ENCODE peak calls at places on chromosomes 12 and 14, in four cellular contexts. N is heart right ventricle, O is mesothelial cell of epicardium, Q is SK-N-SH. D is an unnamed sample.

GRCh38 chr14:30581283-30581625 is 22.3 kb downstream of the G2E3 start:
- DNase-seq in N (no peak), O (no peak), Q (no peak), D (no peak)

GRCh38 chr12:80400591-80400991 is 43.4 kb upstream of the PTPRQ start:
- DNase-seq in N (peak; percentile 12), O (no peak), Q (peak; percentile 10), D (no peak)

GRCh38 chr12:119780786-119781434 is 96.2 kb downstream of the CIT start:
- DNase-seq in N (no peak), O (no peak), Q (peak; percentile 59), D (no peak)

GRCh38 chr14:87483651-87484260 is 509.2 kb downstream of the GALC start:
- DNase-seq in N (no peak), O (no peak), Q (no peak), D (no peak)

GRCh38 chr12:126493366-126494108 is 1428.3 kb downstream of the AACS start:
- DNase-seq in N (no peak), O (no peak), Q (peak; percentile 25), D (no peak)

GRCh38 chr12:12660201-12660600 is 35.8 kb downstream of the GPR19 start:
- DNase-seq in N (no peak), O (no peak), Q (no peak), D (no peak)

GRCh38 chr14:86604546-86604945 is 1074.6 kb downstream of the FLRT2 start:
- DNase-seq in N (no peak), O (no peak), Q (no peak), D (no peak)

GRCh38 chr14:32565256-32565655 is 236.2 kb downstream of the AKAP6 start:
- DNase-seq in N (no peak), O (no peak), Q (peak; percentile 12), D (no peak)

GRCh38 chr14:22838631-22839041 is 2.3 kb downstream of the MMP14 start:
- DNase-seq in N (no peak), O (no peak), Q (no peak), D (no peak)

GRCh38 chr12:118326971-118327370 is 45.7 kb downstream of the TAOK3 start:
- DNase-seq in N (no peak), O (no peak), Q (peak; percentile 37), D (no peak)

GRCh38 chr12:26032719-26033241 is 74.3 kb downstream of the RASSF8 start:
- DNase-seq in N (no peak), O (no peak), Q (no peak), D (no peak)

GRCh38 chr12:126663304-126664094 is 1598.3 kb downstream of the AACS start:
- DNase-seq in N (no peak), O (no peak), Q (peak; percentile 17), D (no peak)

GRCh38 chr12:112944028-112944690 is 5.9 kb downstream of the OAS3 start:
- DNase-seq in N (no peak), O (no peak), Q (no peak), D (peak; percentile 79)

GRCh38 chr12:80861636-80862378 is 75.9 kb downstream of the LIN7A start:
- DNase-seq in N (no peak), O (no peak), Q (no peak), D (no peak)

GRCh38 chr12:110576504-110576903 is 6.6 kb downstream of the PPTC7 start:
- DNase-seq in N (no peak), O (no peak), Q (no peak), D (no peak)

GRCh38 chr14:99230271-99231141 is 41.5 kb downstream of the BCL11B start:
- DNase-seq in N (no peak), O (no peak), Q (no peak), D (no peak)

GRCh38 chr14:56304456-56304855 is 186.2 kb downstream of the PELI2 start:
- DNase-seq in N (no peak), O (no peak), Q (no peak), D (no peak)

GRCh38 chr14:88987516-88987915 is 163.1 kb downstream of the TTC8 start:
- DNase-seq in N (no peak), O (no peak), Q (no peak), D (no peak)

GRCh38 chr14:55107766-55108554 is 21.1 kb upstream of the LGALS3 start:
- DNase-seq in N (peak; percentile 85), O (no peak), Q (no peak), D (peak; percentile 94)

GRCh38 chr12:128685903-128686475 is 137.8 kb downstream of the SLC15A4 start:
- DNase-seq in N (no peak), O (no peak), Q (no peak), D (no peak)

GRCh38 chr14:99333214-99333613 is 61.2 kb upstream of the BCL11B start:
- DNase-seq in N (no peak), O (no peak), Q (no peak), D (no peak)

GRCh38 chr14:71240866-71241520 is 333.7 kb downstream of the PCNX1 start:
- DNase-seq in N (no peak), O (no peak), Q (no peak), D (peak; percentile 23)

GRCh38 chr12:105522166-105522825 is 191.8 kb downstream of the C12orf75 start:
- DNase-seq in N (no peak), O (no peak), Q (no peak), D (no peak)

GRCh38 chr12:121992059-121992879 is 29.4 kb upstream of the BCL7A start:
- DNase-seq in N (no peak), O (no peak), Q (no peak), D (no peak)

GRCh38 chr12:96400631-96401060 is 407 bp upstream of the CDK17 start:
- DNase-seq in N (no peak), O (no peak), Q (no peak), D (no peak)

GRCh38 chr12:114685869-114686268 is 1.9 kb upstream of the TBX3 start:
- DNase-seq in N (no peak), O (no peak), Q (no peak), D (no peak)

GRCh38 chr12:123939716-123940626 is 32.7 kb downstream of the CCDC92 start:
- DNase-seq in N (no peak), O (no peak), Q (no peak), D (no peak)

GRCh38 chr12:1936406-1937320 is 18.2 kb upstream of the CACNA2D4 start:
- DNase-seq in N (peak; percentile 73), O (no peak), Q (peak; percentile 85), D (peak; percentile 91)

GRCh38 chr12:112908548-112908947 is 1.8 kb downstream of the OAS1 start:
- DNase-seq in N (no peak), O (no peak), Q (no peak), D (peak; percentile 65)

GRCh38 chr14:105026789-105027563 is 6.1 kb upstream of the CDCA4 start:
- DNase-seq in N (no peak), O (no peak), Q (no peak), D (no peak)

GRCh38 chr12:6536894-6537579 is 2.7 kb downstream of the GAPDH start:
- DNase-seq in N (no peak), O (no peak), Q (no peak), D (no peak)

GRCh38 chr12:6540181-6540877 is 6.0 kb downstream of the GAPDH start:
- DNase-seq in N (peak; percentile 90), O (peak; percentile 80), Q (peak; percentile 36), D (peak; percentile 95)

GRCh38 chr12:6538420-6539275 is 4.3 kb downstream of the GAPDH start:
- DNase-seq in N (no peak), O (no peak), Q (peak; percentile 40), D (no peak)

GRCh38 chr12:6541371-6542165 is 7.3 kb downstream of the GAPDH start:
- DNase-seq in N (no peak), O (no peak), Q (no peak), D (no peak)

DNA sequence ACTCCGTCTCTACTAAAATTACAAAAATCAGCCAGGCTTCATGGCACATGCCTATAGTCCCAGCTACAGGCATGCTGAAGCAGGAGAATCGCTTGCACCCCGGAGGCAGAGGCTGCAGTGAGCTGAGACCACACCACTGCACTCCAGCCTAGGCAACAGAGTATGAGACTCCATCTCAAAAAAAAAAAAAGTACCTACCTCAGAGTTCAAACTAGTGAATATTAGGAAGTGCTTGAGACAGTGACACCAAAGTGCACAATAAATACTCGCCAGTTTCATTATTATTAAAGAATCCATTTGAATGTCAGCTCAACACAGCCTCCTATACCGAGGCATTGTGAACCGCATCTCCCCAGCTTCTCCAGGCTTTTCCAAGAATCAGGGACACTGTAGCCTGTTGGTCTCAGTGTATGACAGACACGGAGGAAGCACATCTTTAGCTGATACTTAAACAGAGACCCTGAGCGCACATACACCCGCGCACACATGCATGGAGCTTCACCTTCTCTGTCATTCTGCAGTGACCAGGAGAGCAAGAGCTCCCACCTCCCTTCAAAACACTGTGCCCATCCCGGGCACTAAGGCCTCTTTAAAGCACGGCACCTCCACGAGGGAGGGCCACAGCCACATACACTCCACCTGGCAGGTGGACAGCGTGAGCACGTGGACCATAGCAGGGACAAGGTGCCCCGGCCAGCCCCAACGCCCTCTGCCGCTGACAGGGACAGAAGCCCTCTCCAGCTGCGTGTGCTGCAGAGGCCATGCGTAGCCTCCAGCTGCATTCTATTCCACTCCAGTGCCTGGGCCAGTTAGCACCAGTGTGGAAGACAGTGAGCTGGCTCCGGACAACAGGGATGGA is 5.2 kb downstream of the GAPDH start:
- DNase-seq in N (peak; percentile 34), O (no peak), Q (peak; percentile 41), D (no peak)
- TF ChIP-seq CTCF in N (no peak), O (no peak), Q (no peak), D (no peak)

GRCh38 chr12:49232940-49233841 is 31.7 kb upstream of the TUBA1C start:
- DNase-seq in N (peak; percentile 76), O (peak; percentile 66), Q (peak; percentile 64), D (peak; percentile 86)
- TF ChIP-seq CTCF in N (no peak), O (no peak), Q (peak; percentile 41), D (no peak)

GRCh38 chr12:56205445-56205844 is 16.2 kb upstream of the SMARCC2 start:
- DNase-seq in N (no peak), O (no peak), Q (no peak), D (no peak)
- TF ChIP-seq CTCF in N (no peak), O (no peak), Q (peak; percentile 39), D (peak; percentile 7)

DNA sequence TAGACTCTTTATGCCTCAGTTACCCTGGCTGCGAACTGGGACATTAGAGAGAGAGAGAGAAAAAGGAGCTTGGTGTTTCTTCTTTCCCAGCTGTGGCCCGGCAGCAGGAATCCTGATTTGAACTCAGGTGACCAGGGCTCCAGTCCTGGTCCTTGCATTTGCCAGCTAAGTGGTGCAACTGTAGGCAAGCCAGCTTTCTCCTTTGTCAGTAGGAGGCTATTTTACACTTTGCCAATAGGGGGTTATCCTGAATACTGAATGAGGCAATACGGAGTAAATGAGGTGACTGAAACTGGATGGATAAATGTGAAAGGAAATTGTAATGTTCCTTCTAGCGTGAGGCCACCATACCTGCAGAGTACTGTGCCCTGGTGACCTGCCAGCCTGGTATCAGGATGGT is 27.8 kb downstream of the KCNA5 start:
- DNase-seq in N (no peak), O (no peak), Q (no peak), D (no peak)
- TF ChIP-seq CTCF in N (no peak), O (no peak), Q (no peak), D (no peak)

DNA sequence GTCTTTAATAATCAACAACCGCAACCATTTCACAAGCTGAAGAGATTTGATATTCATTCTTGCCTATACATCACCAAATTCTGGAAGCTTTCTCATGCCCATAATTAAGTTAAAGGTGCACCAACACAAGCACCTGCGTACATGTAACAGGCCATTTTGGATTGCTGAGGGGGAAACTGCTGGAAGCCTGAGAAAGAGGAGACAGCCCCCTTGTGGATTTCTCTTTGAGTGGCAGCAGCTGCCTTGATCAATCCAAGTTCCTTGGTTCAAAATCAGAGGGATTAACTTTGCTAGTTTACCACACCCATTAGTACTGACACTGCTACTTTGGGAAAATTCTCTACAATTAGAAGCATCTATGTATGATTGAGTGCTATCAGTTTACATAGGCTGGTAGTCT is 321.1 kb downstream of the NOVA1 start:
- DNase-seq in N (no peak), O (no peak), Q (no peak), D (no peak)
- TF ChIP-seq CTCF in N (no peak), O (no peak), Q (peak; percentile 52), D (no peak)

GRCh38 chr12:19520646-19521045 is 81.4 kb downstream of the AEBP2 start:
- DNase-seq in N (no peak), O (no peak), Q (no peak), D (no peak)
- TF ChIP-seq CTCF in N (no peak), O (no peak), Q (no peak), D (no peak)